ENCODE peak calls at places on chromosomes 1 and 21, in seven cellular contexts. One of them, this sample, is unnamed.

GRCh38 chr1:19435181-19435580 is 50.2 kb downstream of the CAPZB start:
- DNase-seq in Peyer's patch: no peak
- DNase-seq in prostate gland: peak; percentile 60
- DNase-seq in fibroblast of lung: peak; percentile 92
- DNase-seq in tibial nerve: no peak
- DNase-seq in testis: no peak
- DNase-seq in left lung: no peak
- DNase-seq in this sample: no peak

GRCh38 chr1:182113879-182114626 is 52.5 kb upstream of the ZNF648 start:
- DNase-seq in Peyer's patch: no peak
- DNase-seq in prostate gland: no peak
- DNase-seq in fibroblast of lung: no peak
- DNase-seq in tibial nerve: no peak
- DNase-seq in testis: peak; percentile 20
- DNase-seq in left lung: no peak
- DNase-seq in this sample: no peak

GRCh38 chr21:14684071-14684470 is 138.0 kb upstream of the SAMSN1 start:
- DNase-seq in Peyer's patch: no peak
- DNase-seq in prostate gland: no peak
- DNase-seq in fibroblast of lung: no peak
- DNase-seq in tibial nerve: no peak
- DNase-seq in testis: no peak
- DNase-seq in left lung: no peak
- DNase-seq in this sample: no peak

GRCh38 chr1:236209713-236210112 is 67.4 kb downstream of the GPR137B start:
- DNase-seq in Peyer's patch: no peak
- DNase-seq in prostate gland: no peak
- DNase-seq in fibroblast of lung: no peak
- DNase-seq in tibial nerve: no peak
- DNase-seq in testis: no peak
- DNase-seq in left lung: no peak
- DNase-seq in this sample: no peak

GRCh38 chr1:171081220-171081993 is 9.3 kb upstream of the FMO3 start:
- DNase-seq in Peyer's patch: no peak
- DNase-seq in prostate gland: no peak
- DNase-seq in fibroblast of lung: peak; percentile 87
- DNase-seq in tibial nerve: no peak
- DNase-seq in testis: no peak
- DNase-seq in left lung: no peak
- DNase-seq in this sample: no peak

GRCh38 chr1:244974550-244974949 is 110.2 kb upstream of the HNRNPU start:
- DNase-seq in Peyer's patch: no peak
- DNase-seq in prostate gland: no peak
- DNase-seq in fibroblast of lung: no peak
- DNase-seq in tibial nerve: no peak
- DNase-seq in testis: no peak
- DNase-seq in left lung: no peak
- DNase-seq in this sample: no peak

GRCh38 chr1:54887665-54888071 is 673 bp upstream of the DHCR24 start:
- DNase-seq in Peyer's patch: no peak
- DNase-seq in prostate gland: peak; percentile 52
- DNase-seq in fibroblast of lung: no peak
- DNase-seq in tibial nerve: no peak
- DNase-seq in testis: peak; percentile 42
- DNase-seq in left lung: no peak
- DNase-seq in this sample: peak; percentile 85

GRCh38 chr21:18716578-18717138 is 313.1 kb upstream of the TMPRSS15 start:
- DNase-seq in Peyer's patch: no peak
- DNase-seq in prostate gland: no peak
- DNase-seq in fibroblast of lung: no peak
- DNase-seq in tibial nerve: no peak
- DNase-seq in testis: no peak
- DNase-seq in left lung: no peak
- DNase-seq in this sample: no peak

GRCh38 chr1:64896546-64896945 is 69.8 kb downstream of the JAK1 start:
- DNase-seq in Peyer's patch: no peak
- DNase-seq in prostate gland: no peak
- DNase-seq in fibroblast of lung: no peak
- DNase-seq in tibial nerve: no peak
- DNase-seq in testis: no peak
- DNase-seq in left lung: no peak
- DNase-seq in this sample: no peak

GRCh38 chr1:58249729-58250586 is 296.6 kb downstream of the OMA1 start:
- DNase-seq in Peyer's patch: no peak
- DNase-seq in prostate gland: no peak
- DNase-seq in fibroblast of lung: peak; percentile 34
- DNase-seq in tibial nerve: no peak
- DNase-seq in testis: peak; percentile 69
- DNase-seq in left lung: no peak
- DNase-seq in this sample: no peak

GRCh38 chr1:29544406-29544805 is 308.1 kb downstream of the PTPRU start:
- DNase-seq in Peyer's patch: no peak
- DNase-seq in prostate gland: no peak
- DNase-seq in fibroblast of lung: no peak
- DNase-seq in tibial nerve: no peak
- DNase-seq in testis: no peak
- DNase-seq in left lung: no peak
- DNase-seq in this sample: no peak

GRCh38 chr1:212721388-212722247 is 22.0 kb upstream of the BATF3 start:
- DNase-seq in Peyer's patch: no peak
- DNase-seq in prostate gland: peak; percentile 66
- DNase-seq in fibroblast of lung: peak; percentile 67
- DNase-seq in tibial nerve: no peak
- DNase-seq in testis: no peak
- DNase-seq in left lung: no peak
- DNase-seq in this sample: no peak

GRCh38 chr1:10709646-10710045 is 86.8 kb downstream of the CASZ1 start:
- DNase-seq in Peyer's patch: no peak
- DNase-seq in prostate gland: no peak
- DNase-seq in fibroblast of lung: no peak
- DNase-seq in tibial nerve: no peak
- DNase-seq in testis: no peak
- DNase-seq in left lung: no peak
- DNase-seq in this sample: no peak

GRCh38 chr1:151106891-151107290 is 36.3 kb downstream of the GABPB2 start:
- DNase-seq in Peyer's patch: no peak
- DNase-seq in prostate gland: no peak
- DNase-seq in fibroblast of lung: peak; percentile 47
- DNase-seq in tibial nerve: no peak
- DNase-seq in testis: no peak
- DNase-seq in left lung: no peak
- DNase-seq in this sample: no peak
- H3K4me3 ChIP-seq in Peyer's patch: no peak overlapping the region
- H3K4me3 ChIP-seq in prostate gland: no peak overlapping the region
- H3K4me3 ChIP-seq in fibroblast of lung: no peak overlapping the region
- H3K4me3 ChIP-seq in tibial nerve: no peak overlapping the region
- H3K4me3 ChIP-seq in testis: no peak overlapping the region
- H3K4me3 ChIP-seq in left lung: no peak overlapping the region
- H3K4me3 ChIP-seq in this sample: no peak overlapping the region

DNA sequence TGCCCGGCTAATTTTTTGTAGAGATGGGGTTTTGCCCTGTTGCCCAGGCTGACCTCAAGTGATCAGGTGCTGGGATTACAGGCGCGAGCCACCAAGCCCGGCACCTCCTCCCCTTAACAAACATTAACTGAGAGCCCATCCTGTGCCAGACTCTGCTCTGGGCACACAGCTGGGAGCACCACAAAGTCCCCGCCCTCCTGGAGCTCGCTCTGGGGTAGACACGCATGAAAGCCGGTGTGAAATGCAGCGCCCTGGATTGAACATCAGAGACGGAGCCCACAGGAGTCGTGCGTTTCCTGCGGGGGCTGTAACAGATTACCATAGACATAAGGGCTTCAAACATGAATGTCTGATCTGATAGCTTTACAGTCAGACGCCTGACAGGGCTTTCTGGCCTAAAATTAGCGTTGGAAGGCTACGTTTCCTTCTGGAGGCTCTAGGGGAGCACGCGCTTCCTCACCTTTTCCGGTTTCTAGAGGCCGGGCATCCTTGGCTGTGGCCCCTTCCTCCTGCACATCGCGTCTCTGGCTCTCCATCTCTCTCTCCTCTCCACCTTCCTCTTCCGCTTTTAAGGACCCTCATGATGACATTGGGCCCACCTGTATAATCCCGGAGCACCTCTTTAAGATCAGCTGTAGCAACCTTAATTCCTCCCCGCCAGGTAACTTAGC is 14.4 kb downstream of the SLC27A3 start:
- DNase-seq in Peyer's patch: peak; percentile 37
- DNase-seq in prostate gland: no peak
- DNase-seq in fibroblast of lung: no peak
- DNase-seq in tibial nerve: no peak
- DNase-seq in testis: no peak
- DNase-seq in left lung: no peak
- DNase-seq in this sample: peak; percentile 14
- H3K4me3 ChIP-seq in Peyer's patch: no peak overlapping the region
- H3K4me3 ChIP-seq in prostate gland: no peak overlapping the region
- H3K4me3 ChIP-seq in fibroblast of lung: peak overlapping the region; percentile 56
- H3K4me3 ChIP-seq in tibial nerve: peak overlapping the region; percentile 9
- H3K4me3 ChIP-seq in testis: peak overlapping the region; percentile 4
- H3K4me3 ChIP-seq in left lung: peak overlapping the region; percentile 23
- H3K4me3 ChIP-seq in this sample: no peak overlapping the region

DNA sequence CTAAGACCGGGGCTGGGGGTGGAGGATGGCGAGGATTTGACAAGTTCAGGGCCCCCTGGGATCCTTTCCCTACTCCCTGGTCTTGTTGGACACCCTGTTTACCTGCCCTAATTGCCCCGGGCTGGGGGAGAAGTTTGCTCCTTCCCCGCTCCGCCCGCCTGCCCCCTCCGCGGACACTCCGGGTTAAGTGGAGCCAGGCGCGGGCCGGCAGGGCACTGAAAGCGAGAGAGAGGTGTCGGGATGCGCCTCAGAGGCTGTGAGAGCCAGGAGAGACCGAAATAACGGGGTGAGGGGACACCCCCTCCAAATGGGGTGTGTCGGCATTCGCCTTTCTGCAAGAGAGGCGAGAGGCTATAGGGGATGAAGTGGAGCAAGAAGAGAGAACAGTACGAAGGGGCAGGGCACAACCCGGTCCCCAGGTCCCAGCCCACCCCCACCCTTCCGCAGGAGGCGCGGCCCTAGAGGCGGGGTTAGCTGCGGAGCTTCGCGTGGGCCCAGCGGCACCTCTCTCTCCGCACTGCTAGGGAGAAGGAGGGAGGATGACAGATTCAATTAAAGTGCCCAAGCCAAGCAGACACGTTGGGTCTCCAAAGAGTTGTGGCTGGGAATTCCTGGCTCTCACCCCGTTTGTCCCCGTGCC is 3.8 kb downstream of the EFNA3 start:
- DNase-seq in Peyer's patch: peak; percentile 59
- DNase-seq in prostate gland: no peak
- DNase-seq in fibroblast of lung: no peak
- DNase-seq in tibial nerve: no peak
- DNase-seq in testis: no peak
- DNase-seq in left lung: no peak
- DNase-seq in this sample: no peak
- H3K4me3 ChIP-seq in Peyer's patch: peak overlapping the region; percentile 25
- H3K4me3 ChIP-seq in prostate gland: no peak overlapping the region
- H3K4me3 ChIP-seq in fibroblast of lung: no peak overlapping the region
- H3K4me3 ChIP-seq in tibial nerve: no peak overlapping the region
- H3K4me3 ChIP-seq in testis: peak overlapping the region; percentile 36
- H3K4me3 ChIP-seq in left lung: no peak overlapping the region
- H3K4me3 ChIP-seq in this sample: no peak overlapping the region

GRCh38 chr1:205523891-205524793 is 19.7 kb downstream of the CDK18 start:
- DNase-seq in Peyer's patch: peak; percentile 87
- DNase-seq in prostate gland: peak; percentile 74
- DNase-seq in fibroblast of lung: peak; percentile 68
- DNase-seq in tibial nerve: peak; percentile 42
- DNase-seq in testis: peak; percentile 86
- DNase-seq in left lung: peak; percentile 57
- DNase-seq in this sample: peak; percentile 89
- H3K4me3 ChIP-seq in Peyer's patch: no peak overlapping the region
- H3K4me3 ChIP-seq in prostate gland: no peak overlapping the region
- H3K4me3 ChIP-seq in fibroblast of lung: no peak overlapping the region
- H3K4me3 ChIP-seq in tibial nerve: no peak overlapping the region
- H3K4me3 ChIP-seq in testis: no peak overlapping the region
- H3K4me3 ChIP-seq in left lung: no peak overlapping the region
- H3K4me3 ChIP-seq in this sample: no peak overlapping the region

DNA sequence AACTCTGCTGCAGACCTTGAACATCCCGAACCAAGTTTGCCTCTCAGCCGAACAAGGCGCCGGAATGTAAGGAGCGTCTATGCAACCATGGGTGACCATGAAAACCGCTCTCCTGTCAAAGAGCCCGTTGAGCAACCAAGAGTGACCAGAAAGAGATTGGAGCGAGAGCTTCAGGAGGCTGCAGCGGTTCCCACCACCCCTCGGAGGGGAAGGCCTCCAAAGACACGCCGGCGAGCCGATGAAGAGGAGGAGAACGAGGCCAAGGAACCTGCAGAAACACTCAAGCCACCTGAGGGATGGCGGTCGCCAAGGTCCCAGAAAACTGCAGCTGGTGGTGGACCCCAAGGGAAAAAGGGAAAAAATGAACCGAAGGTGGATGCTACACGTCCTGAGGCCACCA is 44.0 kb downstream of the ZBTB17 start:
- DNase-seq in Peyer's patch: no peak
- DNase-seq in prostate gland: no peak
- DNase-seq in fibroblast of lung: no peak
- DNase-seq in tibial nerve: no peak
- DNase-seq in testis: no peak
- DNase-seq in left lung: no peak
- DNase-seq in this sample: no peak
- H3K4me3 ChIP-seq in Peyer's patch: no peak overlapping the region
- H3K4me3 ChIP-seq in prostate gland: no peak overlapping the region
- H3K4me3 ChIP-seq in fibroblast of lung: no peak overlapping the region
- H3K4me3 ChIP-seq in tibial nerve: no peak overlapping the region
- H3K4me3 ChIP-seq in testis: no peak overlapping the region
- H3K4me3 ChIP-seq in left lung: no peak overlapping the region
- H3K4me3 ChIP-seq in this sample: no peak overlapping the region